ENCODE peak calls at places on chromosomes 4 and X, in ten cellular contexts. P is stimulated activated CD8-positive, alpha-beta memory T cell treated with anti-CD3 and anti-CD28 coated beads, Interleukin-7, amount 100 ng/mL, for 24 hours; E is GM13976; X is fibroblast of the conjunctiva; L is amygdala; Z is stimulated activated effector memory CD8-positive, alpha-beta T cell treated with anti-CD3 and anti-CD28 coated beads, Interleukin-12 subunit alpha, Interleukin-12 subunit beta, amount 100 ng/mL, for 72 hours; D is suprapubic skin; O is SHP77; B is cardiac muscle cell; S is NCI-H2171. U is an unnamed sample.
A peak's percentile ranks its signal among the peaks of the same experiment; 100 is the strongest.

GRCh38 chr4:184651899-184652298 is 2.4 kb downstream of the PRIMPOL start:
- DNase-seq in X (no peak), E (no peak), O (no peak), P (no peak), Z (no peak), S (no peak), B (no peak), L (no peak), D (no peak), U (no peak)

GRCh38 chr4:52051213-52051614 is at the start of gene SPATA18:
- DNase-seq in B (peak; percentile 43), O (no peak), Z (no peak), D (no peak), X (no peak), S (no peak), L (no peak), P (no peak), E (peak; percentile 52), U (no peak)

GRCh38 chr4:185304541-185304940 is 91.2 kb downstream of the LRP2BP start:
- DNase-seq in S (no peak), Z (no peak), B (no peak), E (no peak), L (no peak), X (no peak), P (no peak), O (no peak), D (no peak), U (no peak)

GRCh38 chrX:134732676-134733075 is 74.4 kb upstream of the PLAC1 start:
- DNase-seq in D (no peak), L (no peak), E (no peak), B (no peak), S (no peak), P (no peak), X (no peak), O (no peak), Z (no peak), U (no peak)

GRCh38 chrX:57929373-57929772 is 19.1 kb upstream of the ZXDA start:
- DNase-seq in O (peak; percentile 58), S (no peak), D (no peak), E (no peak), Z (no peak), B (peak; percentile 29), X (no peak), P (no peak), L (no peak), U (no peak)

GRCh38 chrX:8349816-8350544 is 114.7 kb upstream of the VCX3B start:
- DNase-seq in B (no peak), L (no peak), P (no peak), X (no peak), Z (no peak), E (no peak), O (no peak), S (no peak), D (no peak), U (no peak)

GRCh38 chr4:94339779-94340178 is 2.9 kb downstream of the HPGDS start:
- DNase-seq in Z (peak; percentile 53), E (no peak), B (no peak), X (no peak), S (no peak), O (no peak), L (no peak), D (no peak), P (no peak), U (no peak)

GRCh38 chr4:37767546-37767945 is 58.9 kb upstream of the PGM2 start:
- DNase-seq in X (peak; percentile 6), E (no peak), L (no peak), O (peak; percentile 5), S (no peak), D (no peak), Z (no peak), P (no peak), B (no peak), U (peak; percentile 78)

GRCh38 chrX:153726286-153727107 is 1.8 kb downstream of the ABCD1 start:
- DNase-seq in L (peak; percentile 49), E (peak; percentile 85), B (peak; percentile 77), S (no peak), D (no peak), Z (no peak), O (peak; percentile 41), P (no peak), X (no peak), U (peak; percentile 64)

GRCh38 chrX:44946771-44947170 is 73.8 kb downstream of the KDM6A start:
- DNase-seq in X (no peak), D (no peak), S (no peak), Z (no peak), O (no peak), B (no peak), E (no peak), L (no peak), P (no peak), U (no peak)

GRCh38 chr4:122313001-122313400 is 65.8 kb upstream of the ADAD1 start:
- DNase-seq in P (no peak), B (no peak), O (no peak), Z (no peak), E (no peak), D (no peak), X (no peak), L (no peak), S (no peak), U (no peak)

U was measured in tibial artery.